ENCODE peak calls at places on chromosome 22, in seven cellular contexts. J is NCI-H1436, A is NAMALWA, K is body of pancreas, N is NCI-H774, Y is NCI-H1417 treated with DMSO at 0.1 percent for 48 hours, Z is uterus. L is an unnamed sample.

GRCh38 chr22:29914165-29914564 is 31.2 kb downstream of the MTMR3 start:
- DNase-seq in J (no peak), A (no peak), Z (no peak), N (no peak), Y (no peak), K (no peak), L (peak)

GRCh38 chr22:19855504-19856409 is 1.1 kb upstream of the GNB1L start:
- DNase-seq in A (peak), N (peak), Y (no peak), Z (peak), K (peak), J (peak), L (no peak)

GRCh38 chr22:19772673-19773469 is 12.3 kb downstream of the TBX1 start:
- DNase-seq in N (no peak), K (no peak), Y (no peak), Z (no peak), A (peak), J (peak), L (no peak)

GRCh38 chr22:38947321-38948112 is 9.9 kb upstream of the APOBEC3A start:
- DNase-seq in J (no peak), N (no peak), A (no peak), Y (no peak), K (peak), Z (no peak), L (no peak)

GRCh38 chr22:49667236-49667635 is 160.4 kb downstream of the BRD1 start:
- DNase-seq in Y (no peak), K (no peak), A (no peak), Z (no peak), N (no peak), J (no peak), L (no peak)

GRCh38 chr22:44205713-44206645 is 25.3 kb downstream of the PARVG start:
- DNase-seq in Y (no peak), J (no peak), K (no peak), A (no peak), N (no peak), Z (no peak), L (no peak)

GRCh38 chr22:41911292-41911611 is 3.6 kb downstream of the SHISA8 start:
- DNase-seq in Z (no peak), A (no peak), K (no peak), Y (no peak), J (no peak), N (no peak), L (no peak)

GRCh38 chr22:29790061-29790460 is 22.9 kb downstream of the UQCR10 start:
- DNase-seq in Z (no peak), N (no peak), K (no peak), Y (no peak), J (no peak), A (no peak), L (no peak)

GRCh38 chr22:37176464-37177061 is 11.5 kb downstream of the C1QTNF6 start:
- DNase-seq in N (no peak), J (no peak), Z (peak), Y (no peak), A (no peak), K (no peak), L (no peak)

GRCh38 chr22:48426466-48427380 is 1401.0 kb downstream of the BRD1 start:
- DNase-seq in Y (no peak), J (no peak), N (no peak), Z (no peak), A (no peak), K (no peak), L (no peak)

GRCh38 chr22:41638124-41638523 is 17.0 kb downstream of the XRCC6 start:
- DNase-seq in N (peak), J (no peak), Y (no peak), Z (no peak), K (no peak), A (no peak), L (no peak)

GRCh38 chr22:41479671-41480396 is 10.9 kb downstream of the ACO2 start:
- DNase-seq in Z (no peak), A (no peak), N (no peak), J (no peak), Y (no peak), K (no peak), L (no peak)

GRCh38 chr22:38454361-38455062 is 487 bp downstream of the KCNJ4 start:
- DNase-seq in Y (no peak), Z (no peak), N (no peak), A (peak), J (no peak), K (peak), L (no peak)

GRCh38 chr22:21629262-21630149 is at the start of gene YDJC:
- DNase-seq in Y (peak), A (peak), Z (peak), K (peak), J (peak), N (peak), L (peak)

GRCh38 chr22:39325392-39325932 is 6.0 kb upstream of the RPL3 start:
- DNase-seq in A (no peak), N (no peak), J (no peak), Z (no peak), K (no peak), Y (no peak), L (no peak)

GRCh38 chr22:39311592-39312400 is 7.6 kb downstream of the RPL3 start:
- DNase-seq in N (no peak), K (no peak), Y (no peak), Z (no peak), A (peak), J (no peak), L (no peak)